ENCODE peak calls at places on chromosome 4, in four cellular contexts. Y, C, G and N are unnamed samples.

GRCh38 chr4:112099701-112100289 is 45.5 kb upstream of the FAM241A start:
- DNase-seq in Y (no peak), C (no peak), G (peak; percentile 55), N (peak; percentile 71)

GRCh38 chr4:123284166-123284565 is 112.4 kb upstream of the SPRY1 start:
- DNase-seq in Y (no peak), C (no peak), G (no peak), N (no peak)

GRCh38 chr4:156971623-156972369 is at the start of gene PDGFC:
- DNase-seq in Y (no peak), C (peak; percentile 91), G (peak; percentile 88), N (peak; percentile 72)

GRCh38 chr4:122776916-122777315 is 44.4 kb downstream of the BBS12 start:
- DNase-seq in Y (no peak), C (no peak), G (no peak), N (no peak)

GRCh38 chr4:185183622-185184281 is 20.0 kb downstream of the CFAP97 start:
- DNase-seq in Y (peak; percentile 86), C (peak; percentile 92), G (peak; percentile 97), N (peak; percentile 93)

GRCh38 chr4:119655111-119655837 is 26.7 kb upstream of the PDE5A start:
- DNase-seq in Y (no peak), C (no peak), G (no peak), N (no peak)

GRCh38 chr4:12041828-12042227 is 613.1 kb upstream of the HS3ST1 start:
- DNase-seq in Y (no peak), C (no peak), G (peak; percentile 34), N (no peak)

GRCh38 chr4:6208416-6208815 is 8.1 kb upstream of the JAKMIP1 start:
- DNase-seq in Y (no peak), C (peak; percentile 26), G (no peak), N (no peak)

GRCh38 chr4:182835006-182835740 is 82.0 kb downstream of the DCTD start:
- DNase-seq in Y (no peak), C (peak; percentile 40), G (no peak), N (no peak)

GRCh38 chr4:65508169-65508568 is 162.1 kb downstream of the EPHA5 start:
- DNase-seq in Y (no peak), C (no peak), G (no peak), N (peak; percentile 57)

GRCh38 chr4:154977228-154977627 is 196.2 kb downstream of the RBM46 start:
- DNase-seq in Y (no peak), C (no peak), G (no peak), N (no peak)

GRCh38 chr4:5919044-5919443 is 26.2 kb upstream of the CRMP1 start:
- DNase-seq in Y (no peak), C (no peak), G (no peak), N (no peak)

GRCh38 chr4:41963105-41963504 is 18.5 kb upstream of the DCAF4L1 start:
- DNase-seq in Y (no peak), C (no peak), G (peak; percentile 23), N (peak; percentile 41)

GRCh38 chr4:141102367-141102766 is 30.9 kb downstream of the RNF150 start:
- DNase-seq in Y (no peak), C (no peak), G (no peak), N (peak; percentile 48)

GRCh38 chr4:173415092-173415491 is 16.2 kb upstream of the SCRG1 start:
- DNase-seq in Y (no peak), C (no peak), G (no peak), N (peak; percentile 50)

GRCh38 chr4:680565-680930 is 6.2 kb downstream of the MYL5 start:
- DNase-seq in Y (peak; percentile 48), C (peak; percentile 71), G (no peak), N (no peak)

GRCh38 chr4:104966349-104967033 is 180.2 kb upstream of the TET2 start:
- DNase-seq in Y (no peak), C (no peak), G (no peak), N (peak; percentile 37)

GRCh38 chr4:53055274-53055673 is 193.2 kb downstream of the RASL11B start:
- DNase-seq in Y (no peak), C (no peak), G (no peak), N (peak; percentile 88)

GRCh38 chr4:152999376-153000067 is 63.4 kb downstream of the FHDC1 start:
- DNase-seq in Y (no peak), C (no peak), G (no peak), N (no peak)

GRCh38 chr4:110005461-110006056 is 92.9 kb downstream of the EGF start:
- DNase-seq in Y (no peak), C (no peak), G (peak; percentile 82), N (peak; percentile 76)

GRCh38 chr4:99855677-99856076 is 38.5 kb downstream of the LAMTOR3 start:
- DNase-seq in Y (no peak), C (no peak), G (no peak), N (no peak)

GRCh38 chr4:156038772-156039171 is 85.1 kb upstream of the CTSO start:
- DNase-seq in Y (no peak), C (no peak), G (no peak), N (no peak)

GRCh38 chr4:73776363-73776762 is 36.0 kb downstream of the CXCL8 start:
- DNase-seq in Y (no peak), C (peak; percentile 68), G (no peak), N (peak; percentile 86)

GRCh38 chr4:17817027-17817426 is 6.2 kb downstream of the NCAPG start:
- DNase-seq in Y (no peak), C (no peak), G (peak; percentile 56), N (peak; percentile 81)

GRCh38 chr4:72564789-72565188 is 4.2 kb downstream of the ADAMTS3 start:
- DNase-seq in Y (no peak), C (no peak), G (no peak), N (no peak)

GRCh38 chr4:8770518-8771257 is 101.0 kb downstream of the HMX1 start:
- DNase-seq in Y (no peak), C (peak; percentile 32), G (no peak), N (no peak)

GRCh38 chr4:67332627-67333026 is 212.7 kb downstream of the CENPC start:
- DNase-seq in Y (no peak), C (no peak), G (no peak), N (no peak)

GRCh38 chr4:8618421-8618820 is 25.9 kb downstream of the CPZ start:
- DNase-seq in Y (no peak), C (peak; percentile 27), G (no peak), N (no peak)

GRCh38 chr4:107988763-107989035 is 990 bp upstream of the HADH start:
- DNase-seq in Y (no peak), C (no peak), G (no peak), N (no peak)
- H3K4me3 ChIP-seq in Y (peak overlapping the region; percentile 90), C (peak overlapping the region; percentile 92), G (no peak overlapping the region), N (no peak overlapping the region)

GRCh38 chr4:24197891-24198290 is 308.0 kb upstream of the PPARGC1A start:
- DNase-seq in Y (no peak), C (no peak), G (no peak), N (no peak)

GRCh38 chr4:24196785-24197184 is 306.9 kb upstream of the PPARGC1A start:
- DNase-seq in Y (no peak), C (no peak), G (no peak), N (no peak)

GRCh38 chr4:24192018-24192641 is 302.3 kb upstream of the PPARGC1A start:
- DNase-seq in Y (no peak), C (no peak), G (no peak), N (no peak)

GRCh38 chr4:24195976-24196736 is 306.3 kb upstream of the PPARGC1A start:
- DNase-seq in Y (no peak), C (no peak), G (no peak), N (no peak)
- TF ChIP-seq CTCF in Y (no peak), C (no peak), G (no peak), N (peak; percentile 21)

GRCh38 chr4:139763668-139764067 is 98.0 kb downstream of the MGST2 start:
- DNase-seq in Y (no peak), C (no peak), G (peak; percentile 84), N (peak; percentile 24)
- H3K4me3 ChIP-seq in Y (no peak overlapping the region), C (no peak overlapping the region), G (no peak overlapping the region), N (no peak overlapping the region)

GRCh38 chr4:7487998-7488671 is 53.4 kb upstream of the PSAPL1 start:
- DNase-seq in Y (no peak), C (no peak), G (no peak), N (no peak)
- TF ChIP-seq CTCF in Y (no peak), C (no peak), G (no peak), N (no peak)